ENCODE peak calls at places on chromosomes 12 and 14, in five cellular contexts. Z is activated naive CD8-positive, alpha-beta T cell treated with anti-CD3 and anti-CD28 coated beads, Interleukin-2, amount 50 U/mL, for 24 hours; J is caudate nucleus; U is NCI-H774; I is gastrocnemius medialis. Q is an unnamed sample.

GRCh38 chr12:114682101-114682919 is 1.7 kb downstream of the TBX3 start:
- DNase-seq in Z (no peak), J (no peak), U (no peak), I (no peak), Q (no peak)

GRCh38 chr14:66074546-66074945 is 411.6 kb upstream of the CCDC196 start:
- DNase-seq in Z (no peak), J (no peak), U (no peak), I (no peak), Q (no peak)

GRCh38 chr12:118983147-118983824 is 1.9 kb downstream of the SRRM4 start:
- DNase-seq in Z (no peak), J (no peak), U (no peak), I (no peak), Q (no peak)

GRCh38 chr12:62632521-62632920 is 165.9 kb downstream of the MON2 start:
- DNase-seq in Z (peak; percentile 12), J (no peak), U (no peak), I (peak; percentile 12), Q (no peak)

GRCh38 chr12:89454080-89454848 is 70.3 kb downstream of the GALNT4 start:
- DNase-seq in Z (no peak), J (no peak), U (no peak), I (no peak), Q (no peak)

GRCh38 chr12:84637926-84638325 is 274.7 kb downstream of the SLC6A15 start:
- DNase-seq in Z (no peak), J (no peak), U (no peak), I (no peak), Q (no peak)

GRCh38 chr14:83828406-83828805 is 1701.5 kb upstream of the FLRT2 start:
- DNase-seq in Z (no peak), J (no peak), U (no peak), I (no peak), Q (no peak)

GRCh38 chr14:104805326-104805678 is 4.4 kb downstream of the ZBTB42 start:
- DNase-seq in Z (no peak), J (no peak), U (no peak), I (no peak), Q (no peak)

GRCh38 chr14:67857778-67858350 is 38.3 kb downstream of the RAD51B start:
- DNase-seq in Z (no peak), J (no peak), U (no peak), I (no peak), Q (no peak)

GRCh38 chr12:50326636-50327284 is 43.4 kb upstream of the LIMA1 start:
- DNase-seq in Z (no peak), J (no peak), U (peak; percentile 43), I (no peak), Q (no peak)

GRCh38 chr14:46054526-46054925 is 597.1 kb downstream of the RPL10L start:
- DNase-seq in Z (no peak), J (no peak), U (no peak), I (no peak), Q (no peak)

GRCh38 chr12:13195848-13196301 is 651 bp upstream of the EMP1 start:
- DNase-seq in Z (no peak), J (no peak), U (no peak), I (no peak), Q (no peak)

GRCh38 chr12:25423355-25423754 is 129.7 kb downstream of the LMNTD1 start:
- DNase-seq in Z (no peak), J (no peak), U (no peak), I (no peak), Q (no peak)

GRCh38 chr12:12349711-12350665 is at the start of gene MANSC1:
- DNase-seq in Z (peak; percentile 59), J (peak; percentile 68), U (peak; percentile 34), I (peak; percentile 5), Q (no peak)